ENCODE peak calls at places on chromosomes 2 and 18, in six cellular contexts. One of them, this sample, is unnamed.

GRCh38 chr2:29033172-29033571 is 41.2 kb downstream of the PCARE start:
- DNase-seq in brain microvascular endothelial cell: no peak
- DNase-seq in tibial nerve: no peak
- DNase-seq in endodermal cell: peak
- DNase-seq in upper lobe of right lung: no peak
- DNase-seq in neural progenitor cell: peak
- DNase-seq in this sample: no peak

GRCh38 chr2:18336975-18337374 is 223.5 kb downstream of the RDH14 start:
- DNase-seq in upper lobe of right lung: no peak
- DNase-seq in neural progenitor cell: no peak
- DNase-seq in tibial nerve: no peak
- DNase-seq in brain microvascular endothelial cell: peak
- DNase-seq in endodermal cell: no peak
- DNase-seq in this sample: no peak

GRCh38 chr18:50797147-50797546 is 22.7 kb downstream of the MRO start:
- DNase-seq in neural progenitor cell: no peak
- DNase-seq in endodermal cell: no peak
- DNase-seq in upper lobe of right lung: no peak
- DNase-seq in brain microvascular endothelial cell: no peak
- DNase-seq in tibial nerve: no peak
- DNase-seq in this sample: no peak

GRCh38 chr2:38748857-38749804 is 2.0 kb downstream of the SRSF7 start:
- DNase-seq in upper lobe of right lung: no peak
- DNase-seq in brain microvascular endothelial cell: no peak
- DNase-seq in tibial nerve: no peak
- DNase-seq in neural progenitor cell: no peak
- DNase-seq in endodermal cell: no peak
- DNase-seq in this sample: no peak

GRCh38 chr18:14767474-14767873 is 19.5 kb downstream of the ANKRD30B start:
- DNase-seq in brain microvascular endothelial cell: no peak
- DNase-seq in neural progenitor cell: no peak
- DNase-seq in tibial nerve: no peak
- DNase-seq in upper lobe of right lung: no peak
- DNase-seq in endodermal cell: no peak
- DNase-seq in this sample: no peak

GRCh38 chr2:27622921-27623384 is 5.9 kb downstream of the CCDC121 start:
- DNase-seq in neural progenitor cell: no peak
- DNase-seq in tibial nerve: no peak
- DNase-seq in upper lobe of right lung: no peak
- DNase-seq in endodermal cell: no peak
- DNase-seq in brain microvascular endothelial cell: peak
- DNase-seq in this sample: no peak

GRCh38 chr2:128158171-128158570 is 67.2 kb downstream of the UGGT1 start:
- DNase-seq in endodermal cell: no peak
- DNase-seq in brain microvascular endothelial cell: no peak
- DNase-seq in neural progenitor cell: no peak
- DNase-seq in upper lobe of right lung: peak
- DNase-seq in tibial nerve: no peak
- DNase-seq in this sample: no peak

GRCh38 chr2:196229013-196229412 is 57.6 kb upstream of the STK17B start:
- DNase-seq in upper lobe of right lung: no peak
- DNase-seq in tibial nerve: no peak
- DNase-seq in neural progenitor cell: no peak
- DNase-seq in endodermal cell: no peak
- DNase-seq in brain microvascular endothelial cell: no peak
- DNase-seq in this sample: no peak

GRCh38 chr2:220708366-220708765 is 863.7 kb downstream of the EPHA4 start:
- DNase-seq in upper lobe of right lung: no peak
- DNase-seq in endodermal cell: no peak
- DNase-seq in tibial nerve: no peak
- DNase-seq in neural progenitor cell: no peak
- DNase-seq in brain microvascular endothelial cell: peak
- DNase-seq in this sample: no peak

GRCh38 chr2:184597996-184598312 is 375 bp upstream of the ZNF804A start:
- DNase-seq in tibial nerve: no peak
- DNase-seq in upper lobe of right lung: no peak
- DNase-seq in neural progenitor cell: no peak
- DNase-seq in endodermal cell: no peak
- DNase-seq in brain microvascular endothelial cell: peak
- DNase-seq in this sample: no peak

GRCh38 chr18:59067873-59068272 is 71.8 kb upstream of the SEC11C start:
- DNase-seq in upper lobe of right lung: no peak
- DNase-seq in tibial nerve: peak
- DNase-seq in endodermal cell: peak
- DNase-seq in neural progenitor cell: peak
- DNase-seq in brain microvascular endothelial cell: peak
- DNase-seq in this sample: peak

GRCh38 chr18:48829443-48830149 is 121.2 kb downstream of the SMAD7 start:
- DNase-seq in brain microvascular endothelial cell: no peak
- DNase-seq in endodermal cell: peak
- DNase-seq in neural progenitor cell: peak
- DNase-seq in upper lobe of right lung: peak
- DNase-seq in tibial nerve: no peak
- DNase-seq in this sample: peak

GRCh38 chr2:220775856-220776467 is 796.1 kb downstream of the EPHA4 start:
- DNase-seq in upper lobe of right lung: no peak
- DNase-seq in brain microvascular endothelial cell: no peak
- DNase-seq in neural progenitor cell: peak
- DNase-seq in tibial nerve: no peak
- DNase-seq in endodermal cell: peak
- DNase-seq in this sample: no peak

GRCh38 chr2:216015722-216016464 is 2.5 kb upstream of the MREG start:
- DNase-seq in brain microvascular endothelial cell: no peak
- DNase-seq in neural progenitor cell: no peak
- DNase-seq in upper lobe of right lung: no peak
- DNase-seq in tibial nerve: no peak
- DNase-seq in endodermal cell: no peak
- DNase-seq in this sample: peak

GRCh38 chr2:207532676-207533075 is 2.9 kb downstream of the CREB1 start:
- DNase-seq in endodermal cell: no peak
- DNase-seq in brain microvascular endothelial cell: no peak
- DNase-seq in tibial nerve: no peak
- DNase-seq in neural progenitor cell: no peak
- DNase-seq in upper lobe of right lung: no peak
- DNase-seq in this sample: no peak

GRCh38 chr2:203338322-203338721 is 10.1 kb downstream of the ABI2 start:
- DNase-seq in neural progenitor cell: no peak
- DNase-seq in brain microvascular endothelial cell: no peak
- DNase-seq in tibial nerve: no peak
- DNase-seq in upper lobe of right lung: no peak
- DNase-seq in endodermal cell: no peak
- DNase-seq in this sample: no peak

GRCh38 chr2:61138859-61139258 is 23.1 kb upstream of the C2orf74 start:
- DNase-seq in brain microvascular endothelial cell: no peak
- DNase-seq in endodermal cell: no peak
- DNase-seq in tibial nerve: no peak
- DNase-seq in neural progenitor cell: no peak
- DNase-seq in upper lobe of right lung: no peak
- DNase-seq in this sample: no peak

GRCh38 chr2:138503087-138503442 is 1.5 kb downstream of the SPOPL start:
- DNase-seq in upper lobe of right lung: no peak
- DNase-seq in brain microvascular endothelial cell: no peak
- DNase-seq in endodermal cell: no peak
- DNase-seq in tibial nerve: no peak
- DNase-seq in neural progenitor cell: no peak
- DNase-seq in this sample: no peak

GRCh38 chr2:138502253-138503086 is 900 bp downstream of the SPOPL start:
- DNase-seq in neural progenitor cell: peak
- DNase-seq in brain microvascular endothelial cell: no peak
- DNase-seq in tibial nerve: peak
- DNase-seq in upper lobe of right lung: no peak
- DNase-seq in endodermal cell: no peak
- DNase-seq in this sample: no peak

GRCh38 chr2:138500592-138501426 is 761 bp upstream of the SPOPL start:
- DNase-seq in tibial nerve: no peak
- DNase-seq in upper lobe of right lung: no peak
- DNase-seq in neural progenitor cell: no peak
- DNase-seq in endodermal cell: no peak
- DNase-seq in brain microvascular endothelial cell: no peak
- DNase-seq in this sample: peak

GRCh38 chr2:138499684-138500083 is 1.9 kb upstream of the SPOPL start:
- DNase-seq in tibial nerve: no peak
- DNase-seq in brain microvascular endothelial cell: no peak
- DNase-seq in neural progenitor cell: no peak
- DNase-seq in upper lobe of right lung: no peak
- DNase-seq in endodermal cell: no peak
- DNase-seq in this sample: no peak

GRCh38 chr2:138501427-138502252 is at the start of gene SPOPL:
- DNase-seq in neural progenitor cell: peak
- DNase-seq in upper lobe of right lung: peak
- DNase-seq in endodermal cell: peak
- DNase-seq in tibial nerve: peak
- DNase-seq in brain microvascular endothelial cell: peak
- DNase-seq in this sample: peak
- TF ChIP-seq CTCF in neural progenitor cell: peak
- TF ChIP-seq CTCF in upper lobe of right lung: peak
- TF ChIP-seq CTCF in endodermal cell: peak
- TF ChIP-seq CTCF in tibial nerve: peak
- TF ChIP-seq CTCF in brain microvascular endothelial cell: peak
- TF ChIP-seq CTCF in this sample: no peak

GRCh38 chr2:20666364-20667150 is at the start of gene GDF7:
- DNase-seq in neural progenitor cell: peak
- DNase-seq in endodermal cell: peak
- DNase-seq in upper lobe of right lung: peak
- DNase-seq in tibial nerve: no peak
- DNase-seq in brain microvascular endothelial cell: no peak
- DNase-seq in this sample: peak
- TF ChIP-seq CTCF in neural progenitor cell: peak
- TF ChIP-seq CTCF in endodermal cell: peak
- TF ChIP-seq CTCF in upper lobe of right lung: peak
- TF ChIP-seq CTCF in tibial nerve: no peak
- TF ChIP-seq CTCF in brain microvascular endothelial cell: peak
- TF ChIP-seq CTCF in this sample: peak

DNA sequence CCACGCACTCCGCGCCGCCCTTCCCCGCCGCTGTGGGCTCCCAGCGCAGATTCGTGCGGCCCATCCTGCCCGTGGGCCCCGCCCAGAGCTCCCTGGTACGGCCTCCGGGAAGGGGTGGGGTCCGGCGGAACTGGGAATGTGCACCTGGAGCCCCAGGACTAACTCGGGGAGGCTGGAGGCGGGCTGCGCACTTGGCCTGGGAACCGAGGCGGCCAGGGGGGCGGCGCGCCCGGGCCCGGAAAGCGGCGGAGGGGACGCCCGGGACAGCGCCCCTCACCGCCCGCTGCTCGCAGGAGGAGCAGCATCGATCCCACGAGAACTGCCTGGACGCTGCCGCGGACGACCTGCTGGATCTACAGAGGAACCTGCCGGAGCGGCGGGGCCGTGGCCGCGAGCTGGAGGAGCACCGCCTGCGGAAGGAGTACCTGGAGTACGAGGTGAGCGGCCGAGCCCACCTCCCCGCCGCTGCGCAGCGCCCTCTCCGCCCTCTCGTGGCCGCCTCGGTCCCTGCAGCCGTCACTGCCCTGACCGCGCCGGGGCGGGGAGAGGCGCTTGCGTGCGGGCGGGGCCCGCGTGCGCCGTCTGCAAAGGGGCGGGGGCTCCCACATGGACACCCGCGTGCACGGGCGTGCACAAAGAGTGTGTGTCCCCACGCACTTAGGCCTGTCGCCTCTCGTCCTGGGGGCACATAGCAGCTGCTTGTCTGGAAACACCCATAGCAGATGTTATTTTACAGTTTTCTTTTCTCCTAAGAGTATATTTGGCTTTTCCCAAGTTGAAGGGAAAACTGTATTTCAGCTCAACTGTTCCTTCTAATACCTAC is 25.2 kb downstream of the PSD4 start:
- DNase-seq in endodermal cell: peak
- DNase-seq in upper lobe of right lung: peak
- DNase-seq in tibial nerve: peak
- DNase-seq in neural progenitor cell: peak
- DNase-seq in brain microvascular endothelial cell: peak
- DNase-seq in this sample: peak
- TF ChIP-seq CTCF in endodermal cell: peak
- TF ChIP-seq CTCF in upper lobe of right lung: peak
- TF ChIP-seq CTCF in tibial nerve: peak
- TF ChIP-seq CTCF in neural progenitor cell: peak
- TF ChIP-seq CTCF in brain microvascular endothelial cell: peak
- TF ChIP-seq CTCF in this sample: peak

GRCh38 chr2:239308696-239309397 is 92.0 kb downstream of the HDAC4 start:
- DNase-seq in endodermal cell: peak
- DNase-seq in brain microvascular endothelial cell: peak
- DNase-seq in tibial nerve: peak
- DNase-seq in upper lobe of right lung: peak
- DNase-seq in neural progenitor cell: no peak
- DNase-seq in this sample: no peak
- TF ChIP-seq CTCF in endodermal cell: no peak
- TF ChIP-seq CTCF in brain microvascular endothelial cell: peak
- TF ChIP-seq CTCF in tibial nerve: no peak
- TF ChIP-seq CTCF in upper lobe of right lung: no peak
- TF ChIP-seq CTCF in neural progenitor cell: no peak
- TF ChIP-seq CTCF in this sample: no peak

GRCh38 chr2:239267411-239267941 is 133.3 kb downstream of the HDAC4 start:
- DNase-seq in tibial nerve: peak
- DNase-seq in upper lobe of right lung: peak
- DNase-seq in brain microvascular endothelial cell: peak
- DNase-seq in endodermal cell: no peak
- DNase-seq in neural progenitor cell: peak
- DNase-seq in this sample: no peak
- TF ChIP-seq CTCF in tibial nerve: peak
- TF ChIP-seq CTCF in upper lobe of right lung: peak
- TF ChIP-seq CTCF in brain microvascular endothelial cell: peak
- TF ChIP-seq CTCF in endodermal cell: peak
- TF ChIP-seq CTCF in neural progenitor cell: no peak
- TF ChIP-seq CTCF in this sample: peak

DNA sequence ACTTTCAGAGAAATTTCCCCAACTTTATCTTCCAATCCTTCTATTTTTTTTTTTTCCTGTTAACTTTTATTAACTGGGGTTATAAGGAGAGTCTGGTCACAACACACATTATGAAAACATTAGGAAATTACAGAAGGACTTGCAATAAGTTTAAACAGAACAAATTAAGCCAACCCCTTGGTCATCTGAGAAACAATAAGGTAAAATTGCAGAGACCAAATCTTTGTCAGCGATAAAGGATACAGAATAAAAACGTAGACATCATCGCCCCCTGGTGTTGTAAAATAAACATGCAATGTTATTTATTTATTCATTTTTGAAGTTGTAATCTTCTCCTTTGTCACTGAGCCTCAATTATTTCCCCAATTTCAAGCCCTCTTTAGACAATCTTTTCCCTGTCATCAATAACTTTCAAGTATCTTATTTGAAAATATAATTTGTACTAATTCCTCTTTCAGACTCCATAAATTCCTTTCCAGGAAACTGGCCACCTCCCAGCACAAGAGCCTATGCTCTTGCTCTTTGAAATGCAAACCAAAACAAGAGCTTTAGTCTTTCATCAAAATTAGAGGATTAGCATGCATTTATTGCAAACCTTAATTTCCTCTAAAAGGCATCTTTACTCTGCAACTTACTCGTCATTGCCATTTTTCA is 19.5 kb downstream of the G6PC2 start:
- DNase-seq in upper lobe of right lung: no peak
- DNase-seq in neural progenitor cell: peak
- DNase-seq in tibial nerve: peak
- DNase-seq in brain microvascular endothelial cell: no peak
- DNase-seq in endodermal cell: no peak
- DNase-seq in this sample: no peak
- TF ChIP-seq CTCF in upper lobe of right lung: peak
- TF ChIP-seq CTCF in neural progenitor cell: peak
- TF ChIP-seq CTCF in tibial nerve: peak
- TF ChIP-seq CTCF in brain microvascular endothelial cell: peak
- TF ChIP-seq CTCF in endodermal cell: peak
- TF ChIP-seq CTCF in this sample: peak

GRCh38 chr2:98487806-98488189 is 43.1 kb downstream of the INPP4A start:
- DNase-seq in neural progenitor cell: peak
- DNase-seq in brain microvascular endothelial cell: peak
- DNase-seq in endodermal cell: no peak
- DNase-seq in upper lobe of right lung: no peak
- DNase-seq in tibial nerve: no peak
- DNase-seq in this sample: peak
- TF ChIP-seq CTCF in neural progenitor cell: peak
- TF ChIP-seq CTCF in brain microvascular endothelial cell: peak
- TF ChIP-seq CTCF in endodermal cell: peak
- TF ChIP-seq CTCF in upper lobe of right lung: peak
- TF ChIP-seq CTCF in tibial nerve: peak
- TF ChIP-seq CTCF in this sample: peak

This sample was measured in WERI-Rb-1.